ENCODE peak calls at places on chromosome 2, in six cellular contexts. F, Q, D, P, W and S are unnamed samples.

GRCh38 chr2:130864830-130865229 is 28.1 kb downstream of the ARHGEF4 start:
- DNase-seq in F (peak; percentile 20), Q (peak; percentile 49), D (no peak), P (peak; percentile 89), W (no peak), S (no peak)

GRCh38 chr2:190407662-190408537 is at the start of gene MFSD6:
- DNase-seq in Q (no peak), D (no peak), W (peak; percentile 78), P (no peak), F (no peak), S (no peak)

GRCh38 chr2:42969231-42970150 is 177.1 kb upstream of the HAAO start:
- DNase-seq in P (peak; percentile 73), W (no peak), F (peak; percentile 70), Q (peak; percentile 82), D (no peak), S (no peak)

GRCh38 chr2:14942991-14943390 is 310.5 kb downstream of the LRATD1 start:
- DNase-seq in F (no peak), W (no peak), Q (no peak), P (no peak), D (no peak), S (no peak)

GRCh38 chr2:128424806-128425205 is 106.1 kb upstream of the HS6ST1 start:
- DNase-seq in F (no peak), W (no peak), P (peak; percentile 73), Q (no peak), D (no peak), S (no peak)

GRCh38 chr2:191645807-191646611 is 31.9 kb upstream of the NABP1 start:
- DNase-seq in F (no peak), Q (no peak), W (no peak), D (no peak), P (peak; percentile 83), S (no peak)

GRCh38 chr2:64311948-64312621 is 141.9 kb upstream of the LGALSL start:
- DNase-seq in P (peak; percentile 73), W (no peak), Q (peak; percentile 74), D (no peak), F (peak; percentile 75), S (peak; percentile 53)

GRCh38 chr2:1754046-1754445 is 9.7 kb upstream of the PXDN start:
- DNase-seq in P (no peak), Q (no peak), W (no peak), D (no peak), F (no peak), S (no peak)

GRCh38 chr2:218887079-218887478 is 6.4 kb downstream of the WNT10A start:
- DNase-seq in W (no peak), D (no peak), P (no peak), F (no peak), Q (no peak), S (no peak)

GRCh38 chr2:222561817-222562424 is 94.0 kb downstream of the FARSB start:
- DNase-seq in D (peak; percentile 61), P (peak; percentile 59), W (no peak), F (no peak), Q (peak; percentile 63), S (no peak)

GRCh38 chr2:203533696-203534471 is 1.2 kb downstream of the RAPH1 start:
- DNase-seq in Q (peak; percentile 77), D (no peak), F (no peak), P (no peak), W (no peak), S (no peak)

GRCh38 chr2:150679456-150680120 is 192.1 kb upstream of the RND3 start:
- DNase-seq in W (no peak), F (no peak), D (no peak), P (no peak), Q (no peak), S (no peak)

GRCh38 chr2:134927195-134927594 is 8.6 kb downstream of the CCNT2 start:
- DNase-seq in P (no peak), F (no peak), D (no peak), W (no peak), Q (peak; percentile 42), S (no peak)

GRCh38 chr2:43293744-43294695 is 67.6 kb upstream of the ZFP36L2 start:
- DNase-seq in F (peak; percentile 94), W (peak; percentile 84), Q (peak; percentile 99), P (peak; percentile 96), D (no peak), S (peak; percentile 46)

GRCh38 chr2:240021488-240022104 is 3.5 kb downstream of the NDUFA10 start:
- DNase-seq in Q (peak; percentile 60), P (peak; percentile 47), F (no peak), D (peak; percentile 88), W (no peak), S (no peak)

GRCh38 chr2:66463206-66463605 is 28.3 kb downstream of the MEIS1 start:
- DNase-seq in D (no peak), W (no peak), P (no peak), Q (no peak), F (no peak), S (no peak)

GRCh38 chr2:9675369-9676351 is 44.9 kb upstream of the YWHAQ start:
- DNase-seq in D (no peak), Q (peak; percentile 93), F (peak; percentile 57), P (peak; percentile 98), W (no peak), S (no peak)

GRCh38 chr2:85584857-85585780 is 888 bp downstream of the VAMP5 start:
- DNase-seq in P (peak; percentile 89), F (no peak), W (no peak), Q (peak; percentile 27), D (no peak), S (no peak)

GRCh38 chr2:176814740-176815367 is 397.7 kb upstream of the HNRNPA3 start:
- DNase-seq in W (peak; percentile 8), Q (peak; percentile 36), F (no peak), D (no peak), P (no peak), S (no peak)

GRCh38 chr2:121810959-121811853 is 55.8 kb downstream of the TSN start:
- DNase-seq in Q (peak; percentile 65), W (no peak), F (peak; percentile 37), P (peak; percentile 46), D (peak; percentile 41), S (no peak)

GRCh38 chr2:196399736-196400691 is 228.6 kb upstream of the STK17B start:
- DNase-seq in F (peak; percentile 66), Q (peak; percentile 92), W (no peak), P (peak; percentile 40), D (no peak), S (no peak)

GRCh38 chr2:220175967-220176366 is 548.5 kb downstream of the SLC4A3 start:
- DNase-seq in Q (no peak), F (no peak), W (no peak), P (no peak), D (no peak), S (no peak)
- TF ChIP-seq CTCF in Q (no peak), F (no peak), W (no peak), P (no peak), D (no peak), S (no peak)

GRCh38 chr2:44342854-44343253 is 18.4 kb downstream of the PREPL start:
- DNase-seq in Q (no peak), D (no peak), P (no peak), F (no peak), W (no peak), S (no peak)
- TF ChIP-seq CTCF in Q (peak; percentile 16), D (peak; percentile 48), P (peak; percentile 73), F (no peak), W (peak; percentile 34), S (no peak)

GRCh38 chr2:167964650-167965404 is 282.6 kb downstream of the STK39 start:
- DNase-seq in W (no peak), D (no peak), Q (peak; percentile 10), F (no peak), P (no peak), S (no peak)
- TF ChIP-seq CTCF in W (peak; percentile 24), D (peak; percentile 41), Q (peak; percentile 16), F (peak; percentile 24), P (peak; percentile 33), S (no peak)

GRCh38 chr2:172395503-172395902 is 31.9 kb upstream of the ITGA6 start:
- DNase-seq in F (no peak), D (no peak), P (no peak), Q (no peak), W (no peak), S (no peak)

GRCh38 chr2:172402184-172402583 is 25.2 kb upstream of the ITGA6 start:
- DNase-seq in D (no peak), F (no peak), Q (no peak), P (no peak), W (no peak), S (no peak)

GRCh38 chr2:172397136-172397825 is 30.1 kb upstream of the ITGA6 start:
- DNase-seq in F (no peak), D (no peak), Q (no peak), W (no peak), P (no peak), S (no peak)

GRCh38 chr2:172399765-172400164 is 27.6 kb upstream of the ITGA6 start:
- DNase-seq in P (no peak), W (no peak), D (no peak), Q (no peak), F (no peak), S (no peak)

DNA sequence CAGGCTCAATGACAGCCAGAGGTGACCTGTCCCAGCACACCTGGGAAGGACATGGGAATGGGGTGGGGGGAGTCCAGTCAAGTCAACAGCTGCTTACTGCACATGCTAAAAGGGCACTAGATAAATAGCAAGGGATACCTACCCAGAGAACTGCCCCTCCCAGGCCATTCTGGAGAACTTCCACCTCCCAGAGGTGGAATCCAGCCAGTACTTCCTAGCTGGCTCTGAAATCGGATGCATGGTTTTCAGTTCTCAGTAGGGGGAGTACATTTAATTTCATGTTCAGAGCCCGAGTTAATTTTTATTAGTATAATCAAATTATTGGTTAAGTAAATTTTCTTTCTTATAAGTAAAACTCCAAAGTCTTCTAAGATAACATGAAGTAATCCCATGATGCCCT is 28.9 kb upstream of the ITGA6 start:
- DNase-seq in D (no peak), Q (no peak), P (no peak), W (no peak), F (no peak), S (no peak)
- TF ChIP-seq CTCF in D (no peak), Q (no peak), P (no peak), W (no peak), F (no peak), S (no peak)

DNA sequence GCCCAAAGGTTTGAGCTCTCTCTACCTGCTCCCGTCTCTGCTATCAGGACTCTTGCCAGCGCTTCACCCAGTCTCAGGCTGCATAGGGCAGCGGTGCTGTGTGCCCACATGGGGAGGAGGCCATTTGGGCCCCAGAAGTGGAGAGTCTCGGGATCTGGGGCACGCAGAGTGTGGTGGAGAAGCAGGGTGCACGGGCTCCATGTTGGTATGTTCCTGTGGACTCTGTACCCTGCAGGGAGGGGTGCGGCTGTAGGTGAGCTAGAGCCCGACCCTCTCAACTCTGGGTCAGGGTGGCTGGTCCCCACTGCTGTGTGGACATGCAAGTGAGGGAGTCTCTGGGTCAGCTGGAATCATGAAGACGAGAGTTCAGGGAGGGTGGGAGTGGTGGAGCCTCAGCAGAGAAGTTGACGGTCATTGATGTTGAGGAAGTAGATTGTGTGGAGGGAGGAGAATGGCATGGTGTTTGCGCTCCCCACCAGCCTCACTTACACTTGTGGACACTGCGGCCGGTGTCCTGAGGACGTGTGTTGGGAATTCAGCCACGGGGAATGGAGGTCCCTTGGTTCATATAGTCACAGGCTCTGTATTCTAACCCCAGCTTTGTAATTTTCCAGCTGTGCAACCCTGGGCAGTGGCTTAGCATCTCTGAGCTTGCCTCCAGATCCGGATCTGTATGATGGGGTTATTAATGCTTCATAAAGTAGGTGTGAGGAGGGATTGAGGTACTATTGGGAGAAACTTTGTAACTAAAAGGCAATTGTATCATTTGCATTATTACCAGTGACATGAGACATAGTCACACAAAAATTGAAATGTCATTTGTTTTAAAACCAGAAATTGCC is 829 bp upstream of the PSD4 start:
- DNase-seq in Q (no peak), W (no peak), P (no peak), D (no peak), F (no peak), S (no peak)
- TF ChIP-seq CTCF in Q (no peak), W (no peak), P (no peak), D (no peak), F (no peak), S (no peak)